ENCODE peak calls at places on chromosomes 16 and 17, in five cellular contexts. One of them, this sample, is unnamed.

GRCh38 chr17:35167046-35167445 is 19.4 kb downstream of the UNC45B start:
- DNase-seq in prostate gland: no peak
- DNase-seq in fibroblast of lung: no peak
- DNase-seq in endothelial cell: no peak
- DNase-seq in cardiac fibroblast: no peak
- DNase-seq in this sample: no peak

GRCh38 chr17:3887811-3888210 is 5.0 kb downstream of the CAMKK1 start:
- DNase-seq in prostate gland: no peak
- DNase-seq in fibroblast of lung: no peak
- DNase-seq in endothelial cell: no peak
- DNase-seq in cardiac fibroblast: no peak
- DNase-seq in this sample: no peak

GRCh38 chr17:73281926-73282325 is 20.2 kb upstream of the CPSF4L start:
- DNase-seq in prostate gland: no peak
- DNase-seq in fibroblast of lung: no peak
- DNase-seq in endothelial cell: no peak
- DNase-seq in cardiac fibroblast: no peak
- DNase-seq in this sample: no peak

GRCh38 chr16:76176616-76177015 is 100.6 kb upstream of the CNTNAP4 start:
- DNase-seq in prostate gland: no peak
- DNase-seq in fibroblast of lung: no peak
- DNase-seq in endothelial cell: no peak
- DNase-seq in cardiac fibroblast: no peak
- DNase-seq in this sample: no peak

GRCh38 chr16:75256871-75257343 is 5.5 kb upstream of the BCAR1 start:
- DNase-seq in prostate gland: no peak
- DNase-seq in fibroblast of lung: peak
- DNase-seq in endothelial cell: no peak
- DNase-seq in cardiac fibroblast: peak
- DNase-seq in this sample: no peak

GRCh38 chr17:62017912-62018311 is 47.2 kb downstream of the MED13 start:
- DNase-seq in prostate gland: no peak
- DNase-seq in fibroblast of lung: peak
- DNase-seq in endothelial cell: no peak
- DNase-seq in cardiac fibroblast: peak
- DNase-seq in this sample: no peak

GRCh38 chr17:63675231-63675606 is 24.7 kb downstream of the LIMD2 start:
- DNase-seq in prostate gland: no peak
- DNase-seq in fibroblast of lung: no peak
- DNase-seq in endothelial cell: no peak
- DNase-seq in cardiac fibroblast: peak
- DNase-seq in this sample: no peak

GRCh38 chr16:71489122-71489521 is at the start of gene ZNF19:
- DNase-seq in prostate gland: no peak
- DNase-seq in fibroblast of lung: no peak
- DNase-seq in endothelial cell: no peak
- DNase-seq in cardiac fibroblast: no peak
- DNase-seq in this sample: no peak

GRCh38 chr17:17121162-17121561 is 78.9 kb downstream of the MPRIP start:
- DNase-seq in prostate gland: no peak
- DNase-seq in fibroblast of lung: no peak
- DNase-seq in endothelial cell: no peak
- DNase-seq in cardiac fibroblast: no peak
- DNase-seq in this sample: no peak

GRCh38 chr16:17177242-17177967 is 293.4 kb downstream of the XYLT1 start:
- DNase-seq in prostate gland: peak
- DNase-seq in fibroblast of lung: peak
- DNase-seq in endothelial cell: no peak
- DNase-seq in cardiac fibroblast: no peak
- DNase-seq in this sample: no peak

GRCh38 chr16:58510097-58510775 is 5.1 kb upstream of the SETD6 start:
- DNase-seq in prostate gland: no peak
- DNase-seq in fibroblast of lung: no peak
- DNase-seq in endothelial cell: no peak
- DNase-seq in cardiac fibroblast: no peak
- DNase-seq in this sample: peak

GRCh38 chr17:60640503-60640902 is 37.1 kb upstream of the BCAS3 start:
- DNase-seq in prostate gland: no peak
- DNase-seq in fibroblast of lung: peak
- DNase-seq in endothelial cell: no peak
- DNase-seq in cardiac fibroblast: peak
- DNase-seq in this sample: no peak

GRCh38 chr16:49739381-49739780 is 116.5 kb downstream of the ZNF423 start:
- DNase-seq in prostate gland: no peak
- DNase-seq in fibroblast of lung: no peak
- DNase-seq in endothelial cell: peak
- DNase-seq in cardiac fibroblast: no peak
- DNase-seq in this sample: no peak
- TF ChIP-seq CTCF in prostate gland: no peak
- TF ChIP-seq CTCF in fibroblast of lung: no peak
- TF ChIP-seq CTCF in endothelial cell: peak
- TF ChIP-seq CTCF in cardiac fibroblast: no peak
- TF ChIP-seq CTCF in this sample: no peak

GRCh38 chr16:11612110-11612981 is 25.6 kb upstream of the LITAF start:
- DNase-seq in prostate gland: no peak
- DNase-seq in fibroblast of lung: peak
- DNase-seq in endothelial cell: no peak
- DNase-seq in cardiac fibroblast: no peak
- DNase-seq in this sample: peak
- TF ChIP-seq CTCF in prostate gland: no peak
- TF ChIP-seq CTCF in fibroblast of lung: no peak
- TF ChIP-seq CTCF in endothelial cell: no peak
- TF ChIP-seq CTCF in cardiac fibroblast: no peak
- TF ChIP-seq CTCF in this sample: peak

GRCh38 chr16:20735504-20735903 is 6.1 kb downstream of the THUMPD1 start:
- DNase-seq in prostate gland: no peak
- DNase-seq in fibroblast of lung: no peak
- DNase-seq in endothelial cell: no peak
- DNase-seq in cardiac fibroblast: no peak
- DNase-seq in this sample: no peak

GRCh38 chr16:20740007-20740883 is 1.4 kb downstream of the THUMPD1 start:
- DNase-seq in prostate gland: peak
- DNase-seq in fibroblast of lung: peak
- DNase-seq in endothelial cell: peak
- DNase-seq in cardiac fibroblast: peak
- DNase-seq in this sample: no peak

GRCh38 chr16:20729141-20729540 is 12.5 kb downstream of the THUMPD1 start:
- DNase-seq in prostate gland: no peak
- DNase-seq in fibroblast of lung: no peak
- DNase-seq in endothelial cell: no peak
- DNase-seq in cardiac fibroblast: no peak
- DNase-seq in this sample: no peak

GRCh38 chr16:20734056-20734455 is 7.6 kb downstream of the THUMPD1 start:
- DNase-seq in prostate gland: no peak
- DNase-seq in fibroblast of lung: no peak
- DNase-seq in endothelial cell: no peak
- DNase-seq in cardiac fibroblast: no peak
- DNase-seq in this sample: no peak

DNA sequence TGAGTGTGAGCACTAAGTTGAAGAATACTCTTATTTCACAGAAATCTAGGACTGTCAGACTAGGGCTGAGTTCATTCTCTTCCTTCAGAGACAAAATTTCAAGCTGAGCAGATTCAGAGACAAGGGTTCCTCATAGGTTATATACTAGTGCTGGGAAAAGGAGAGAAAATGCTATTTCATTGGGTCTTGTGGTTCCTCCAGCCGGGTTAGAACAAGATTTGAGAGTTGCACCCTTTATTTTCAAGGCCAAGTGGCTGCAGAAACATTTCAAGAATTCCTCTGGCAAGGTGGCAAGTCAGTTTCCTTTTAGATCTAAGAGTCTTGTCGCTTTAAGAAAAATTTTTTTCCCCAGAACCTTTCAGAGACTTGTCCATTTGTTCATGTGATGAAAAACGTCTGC is 6.8 kb downstream of the THUMPD1 start:
- DNase-seq in prostate gland: no peak
- DNase-seq in fibroblast of lung: no peak
- DNase-seq in endothelial cell: no peak
- DNase-seq in cardiac fibroblast: no peak
- DNase-seq in this sample: no peak
- TF ChIP-seq CTCF in prostate gland: no peak
- TF ChIP-seq CTCF in fibroblast of lung: no peak
- TF ChIP-seq CTCF in endothelial cell: no peak
- TF ChIP-seq CTCF in cardiac fibroblast: no peak
- TF ChIP-seq CTCF in this sample: no peak

GRCh38 chr17:65487990-65488389 is 73.5 kb downstream of the AXIN2 start:
- DNase-seq in prostate gland: no peak
- DNase-seq in fibroblast of lung: no peak
- DNase-seq in endothelial cell: no peak
- DNase-seq in cardiac fibroblast: no peak
- DNase-seq in this sample: no peak
- TF ChIP-seq CTCF in prostate gland: no peak
- TF ChIP-seq CTCF in fibroblast of lung: no peak
- TF ChIP-seq CTCF in endothelial cell: no peak
- TF ChIP-seq CTCF in cardiac fibroblast: no peak
- TF ChIP-seq CTCF in this sample: no peak

DNA sequence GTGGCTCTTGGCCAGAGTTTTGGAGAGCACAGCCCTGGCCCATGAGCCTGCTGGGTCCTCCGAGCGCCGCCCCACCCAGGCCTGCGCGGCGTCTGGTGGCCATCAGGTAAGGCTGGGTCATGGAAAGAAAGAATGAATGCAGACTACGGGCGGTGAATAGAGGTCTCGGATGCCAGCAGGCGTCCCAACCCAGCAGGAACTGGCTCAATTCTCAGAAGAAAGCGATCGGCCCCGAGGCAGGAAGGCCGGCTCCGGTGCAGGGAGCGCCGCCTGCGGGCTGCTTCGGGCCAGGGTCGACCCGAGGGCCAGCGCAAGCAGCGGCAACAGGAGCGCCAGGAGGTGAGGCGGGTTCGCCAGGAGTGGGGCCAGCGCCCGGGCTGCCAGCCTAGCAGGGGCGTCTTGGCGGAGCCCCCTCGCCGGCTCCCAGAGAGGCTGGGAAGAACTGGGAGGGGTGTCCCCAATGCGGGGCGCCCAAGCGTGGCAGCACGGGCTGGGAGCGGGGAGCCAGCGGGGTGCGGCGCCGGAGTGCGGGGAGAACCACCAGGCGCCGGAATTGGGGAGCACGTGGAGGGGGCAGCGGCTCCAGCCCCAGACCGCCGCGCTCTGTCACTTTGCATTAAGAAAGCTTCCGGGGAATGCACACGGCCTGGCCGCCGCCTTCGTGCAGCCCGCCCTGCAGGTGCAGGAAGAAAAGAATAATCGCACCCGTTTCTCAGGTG is 7.1 kb upstream of the TMC5 start:
- DNase-seq in prostate gland: peak
- DNase-seq in fibroblast of lung: no peak
- DNase-seq in endothelial cell: peak
- DNase-seq in cardiac fibroblast: no peak
- DNase-seq in this sample: peak
- TF ChIP-seq CTCF in prostate gland: peak
- TF ChIP-seq CTCF in fibroblast of lung: peak
- TF ChIP-seq CTCF in endothelial cell: no peak
- TF ChIP-seq CTCF in cardiac fibroblast: no peak
- TF ChIP-seq CTCF in this sample: no peak